ENCODE peak calls at places on chromosomes 3 and 15, in eight cellular contexts. Q, C, S, Y, A, H, L and U are unnamed samples. For H3K4me1, the result is how much of the 10 kb centered on the place peaks cover.

GRCh38 chr3:10397879-10398278 is 77.0 kb upstream of the SEC13 start:
- DNase-seq in Q (no peak), C (no peak), S (no peak), Y (no peak), A (no peak), H (no peak), L (no peak), U (no peak)

GRCh38 chr3:71172951-71173350 is 410.6 kb downstream of the FOXP1 start:
- DNase-seq in Q (no peak), C (peak), S (no peak), Y (no peak), A (no peak), H (no peak), L (no peak), U (no peak)

GRCh38 chr3:156633335-156633734 is 41.1 kb upstream of the TIPARP start:
- DNase-seq in Q (peak), C (no peak), S (peak), Y (no peak), A (peak), H (no peak), L (peak), U (peak)

GRCh38 chr15:94070341-94071275 is 160.8 kb upstream of the MCTP2 start:
- DNase-seq in Q (no peak), C (peak), S (peak), Y (peak), A (peak), H (no peak), L (no peak), U (no peak)

GRCh38 chr3:137174514-137174913 is 216.7 kb downstream of the IL20RB start:
- DNase-seq in Q (no peak), C (no peak), S (no peak), Y (no peak), A (no peak), H (no peak), L (no peak), U (no peak)

GRCh38 chr15:92817339-92817886 is 82.7 kb upstream of the CHD2 start:
- DNase-seq in Q (no peak), C (no peak), S (no peak), Y (no peak), A (no peak), H (no peak), L (no peak), U (no peak)

GRCh38 chr3:100600181-100601042 is 9.0 kb upstream of the ADGRG7 start:
- DNase-seq in Q (no peak), C (peak), S (no peak), Y (no peak), A (no peak), H (no peak), L (no peak), U (no peak)

GRCh38 chr3:33277193-33277882 is at the start of gene FBXL2:
- DNase-seq in Q (peak), C (peak), S (peak), Y (peak), A (peak), H (peak), L (peak), U (peak)

GRCh38 chr15:94882071-94882712 is 650.8 kb downstream of the MCTP2 start:
- DNase-seq in Q (no peak), C (no peak), S (no peak), Y (no peak), A (no peak), H (no peak), L (no peak), U (no peak)

GRCh38 chr3:11757441-11757875 is 89.2 kb downstream of the TAMM41 start:
- DNase-seq in Q (no peak), C (peak), S (no peak), Y (no peak), A (no peak), H (no peak), L (no peak), U (no peak)

GRCh38 chr3:35659808-35660207 is 20.5 kb downstream of the ARPP21 start:
- DNase-seq in Q (no peak), C (peak), S (no peak), Y (peak), A (no peak), H (no peak), L (no peak), U (peak)

GRCh38 chr15:23877502-23878412 is 190.7 kb upstream of the NDN start:
- DNase-seq in Q (peak), C (peak), S (peak), Y (no peak), A (peak), H (no peak), L (peak), U (peak)

GRCh38 chr3:96983731-96984130 is 169.3 kb downstream of the EPHA6 start:
- DNase-seq in Q (no peak), C (no peak), S (no peak), Y (no peak), A (no peak), H (no peak), L (no peak), U (no peak)

GRCh38 chr3:14862661-14863230 is 44.0 kb downstream of the FGD5 start:
- DNase-seq in Q (no peak), C (no peak), S (no peak), Y (no peak), A (no peak), H (no peak), L (no peak), U (no peak)

GRCh38 chr15:92650966-92651365 is 4.6 kb downstream of the FAM174B start:
- DNase-seq in Q (no peak), C (no peak), S (no peak), Y (no peak), A (no peak), H (no peak), L (no peak), U (no peak)

GRCh38 chr3:128623762-128624176 is 26.8 kb downstream of the RPN1 start:
- DNase-seq in Q (no peak), C (no peak), S (peak), Y (no peak), A (no peak), H (no peak), L (no peak), U (no peak)

GRCh38 chr15:60184579-60184978 is 180.5 kb downstream of the FOXB1 start:
- DNase-seq in Q (no peak), C (no peak), S (no peak), Y (no peak), A (no peak), H (no peak), L (no peak), U (no peak)

GRCh38 chr3:134677196-134677986 is 26.6 kb upstream of the KY start:
- DNase-seq in Q (no peak), C (peak), S (peak), Y (no peak), A (no peak), H (peak), L (no peak), U (no peak)

GRCh38 chr3:106119691-106120090 is 250.9 kb upstream of the CBLB start:
- DNase-seq in Q (no peak), C (peak), S (no peak), Y (no peak), A (no peak), H (no peak), L (no peak), U (no peak)

GRCh38 chr3:149654188-149654601 is 3.6 kb downstream of the WWTR1 start:
- DNase-seq in Q (no peak), C (no peak), S (no peak), Y (no peak), A (no peak), H (no peak), L (no peak), U (no peak)

GRCh38 chr15:67114846-67115521 is 49.6 kb downstream of the SMAD3 start:
- DNase-seq in Q (no peak), C (no peak), S (no peak), Y (no peak), A (no peak), H (no peak), L (no peak), U (no peak)
- H3K4me1 ChIP-seq in Q (under half), C (half or more), S (half or more), Y (under half), A (half or more), H (half or more), L (under half), U (half or more)

DNA sequence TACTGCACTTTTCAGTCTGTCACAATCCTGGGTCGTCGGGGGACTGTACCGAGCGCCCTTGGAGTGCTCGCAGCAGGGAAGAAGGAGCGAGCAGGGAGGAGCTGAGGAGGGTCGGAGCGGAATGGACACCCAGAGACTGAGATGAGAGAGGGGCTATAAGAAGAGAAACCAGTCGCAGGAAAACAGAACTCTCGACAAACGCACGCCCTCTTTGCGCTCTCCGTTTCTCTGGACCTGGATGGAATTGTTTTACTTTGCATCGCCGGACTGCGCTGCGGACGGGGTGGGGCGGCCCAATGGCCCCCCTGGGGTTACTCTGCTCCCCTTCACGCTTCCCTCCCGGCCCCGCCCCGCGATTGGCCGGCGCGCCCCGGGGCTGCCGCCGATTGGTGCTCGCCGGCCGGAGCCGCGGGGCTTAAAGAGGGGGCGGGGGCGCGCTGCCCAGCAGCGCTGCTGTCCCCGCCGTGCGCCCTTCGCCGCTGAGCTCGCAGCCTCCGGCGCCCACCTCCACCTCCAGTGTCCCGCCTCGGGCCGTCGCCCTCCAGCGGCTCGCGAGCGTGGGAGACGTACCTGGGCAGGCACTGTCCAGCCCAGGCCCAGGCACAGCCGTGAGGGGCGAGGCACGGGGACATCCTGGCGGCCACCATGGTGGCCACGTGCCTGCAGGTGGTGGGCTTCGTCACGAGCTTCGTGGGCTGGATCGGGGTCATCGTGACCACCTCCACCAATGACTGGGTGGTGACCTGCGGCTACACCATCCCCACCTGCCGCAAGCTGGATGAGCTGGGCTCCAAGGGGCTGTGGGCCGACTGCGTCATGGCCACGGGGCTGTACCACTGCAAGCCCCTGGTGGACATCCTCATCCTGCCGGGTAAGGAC is at the start of gene CLDN11:
- DNase-seq in Q (peak), C (no peak), S (no peak), Y (peak), A (no peak), H (no peak), L (peak), U (no peak)
- TF ChIP-seq CTCF in Q (peak), C (no peak), S (no peak), Y (peak), A (no peak), H (no peak), L (no peak), U (no peak)

DNA sequence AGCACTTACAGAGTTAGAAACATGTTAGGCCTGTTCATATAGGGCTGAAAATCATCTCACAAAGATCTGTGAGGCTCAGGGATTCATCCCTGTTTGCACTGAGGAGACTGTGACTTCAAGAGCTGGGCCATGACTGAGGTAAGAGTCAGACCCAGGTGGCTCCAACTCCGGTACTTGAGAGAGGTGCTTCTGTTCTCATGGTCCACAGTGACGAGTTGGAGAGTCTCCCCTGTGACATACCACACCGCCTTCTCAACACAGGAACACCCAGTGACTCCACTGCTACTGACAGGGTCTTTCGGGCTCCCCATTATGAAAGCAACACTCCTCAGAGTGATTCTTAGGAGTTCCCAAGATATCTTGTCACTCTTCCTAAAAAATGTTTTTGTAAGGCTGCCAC is 27.4 kb downstream of the FSTL1 start:
- DNase-seq in Q (no peak), C (no peak), S (no peak), Y (no peak), A (no peak), H (no peak), L (no peak), U (no peak)
- H3K27ac ChIP-seq in Q (no peak), C (no peak), S (peak), Y (peak), A (peak), H (no peak), L (peak), U (no peak)

GRCh38 chr3:39330824-39331223 is 1.3 kb downstream of the CCR8 start:
- DNase-seq in Q (no peak), C (no peak), S (no peak), Y (no peak), A (no peak), H (no peak), L (no peak), U (no peak)
- H3K4me1 ChIP-seq in Q (under half), C (under half), S (under half), Y (under half), A (under half), H (under half), L (under half), U (under half)

GRCh38 chr3:98798820-98799219 is 35.7 kb downstream of the ST3GAL6 start:
- DNase-seq in Q (no peak), C (no peak), S (no peak), Y (no peak), A (no peak), H (no peak), L (no peak), U (no peak)
- TF ChIP-seq CTCF in Q (no peak), C (no peak), S (no peak), Y (no peak), A (no peak), H (no peak), L (no peak), U (no peak)

GRCh38 chr3:64667887-64668581 is 19.8 kb downstream of the ADAMTS9 start:
- DNase-seq in Q (no peak), C (no peak), S (peak), Y (no peak), A (peak), H (no peak), L (no peak), U (no peak)
- H3K27ac ChIP-seq in Q (peak), C (no peak), S (no peak), Y (no peak), A (no peak), H (no peak), L (no peak), U (peak)

DNA sequence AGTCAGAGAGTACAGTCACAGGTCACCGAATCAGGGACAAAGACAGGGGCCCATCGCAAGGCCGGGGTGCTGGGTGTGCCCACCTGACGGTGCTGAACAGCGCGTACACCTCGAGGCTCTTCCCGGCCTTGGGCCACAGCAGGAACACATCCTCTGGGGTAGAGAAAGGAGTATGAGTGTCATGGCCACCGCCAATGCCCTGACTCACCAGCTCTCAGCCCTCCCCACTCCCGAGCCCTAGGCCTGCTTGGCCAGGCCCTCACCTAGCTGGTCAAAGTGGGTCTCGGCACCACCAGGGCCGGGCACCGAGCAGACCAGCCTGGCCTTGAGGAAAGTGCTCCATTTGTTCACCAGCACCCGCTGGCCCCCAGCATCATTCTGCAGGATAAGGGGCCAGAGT is 4.2 kb downstream of the SEMA3G start:
- DNase-seq in Q (no peak), C (no peak), S (no peak), Y (no peak), A (peak), H (no peak), L (no peak), U (no peak)
- H3K4me1 ChIP-seq in Q (under half), C (under half), S (under half), Y (under half), A (under half), H (under half), L (under half), U (under half)

DNA sequence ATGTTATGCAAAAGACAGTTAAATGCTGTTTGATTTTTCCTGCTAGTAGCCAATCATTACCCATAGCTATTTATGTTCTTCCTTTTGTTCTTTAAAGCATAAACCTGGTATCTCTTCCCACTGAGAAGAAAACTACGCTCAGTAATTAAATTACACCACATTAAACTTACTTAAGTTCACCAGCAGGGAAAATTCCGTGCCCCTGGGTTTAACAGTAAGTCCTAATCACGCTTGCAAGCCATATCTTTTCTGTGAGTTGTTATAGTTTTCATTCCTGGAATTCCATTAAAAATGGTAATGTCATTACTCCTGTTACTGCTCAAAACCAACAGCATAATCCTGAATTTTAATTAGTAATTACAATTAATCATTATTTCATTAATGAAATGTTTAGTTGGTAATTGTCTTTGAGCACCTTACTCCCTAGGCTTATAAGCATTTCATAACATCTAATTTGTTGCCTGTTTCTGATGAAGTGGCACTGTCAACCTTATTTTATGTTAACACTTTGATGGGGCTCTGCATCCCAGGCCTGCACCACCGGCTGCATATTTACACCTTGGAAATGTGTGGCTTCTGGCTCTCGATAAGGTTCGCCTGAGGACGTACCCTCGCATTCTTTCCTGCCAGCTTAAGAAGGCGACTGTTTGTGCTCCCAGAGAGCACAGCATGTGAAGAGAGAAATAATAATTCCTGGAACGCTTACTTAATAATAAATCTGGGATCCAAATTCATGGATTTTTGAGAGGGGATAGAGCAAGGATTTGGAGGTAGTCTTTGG is 763.1 kb upstream of the CFAP20DC start:
- DNase-seq in Q (no peak), C (no peak), S (no peak), Y (no peak), A (no peak), H (no peak), L (no peak), U (no peak)
- TF ChIP-seq CTCF in Q (no peak), C (no peak), S (no peak), Y (no peak), A (no peak), H (no peak), L (no peak), U (no peak)

DNA sequence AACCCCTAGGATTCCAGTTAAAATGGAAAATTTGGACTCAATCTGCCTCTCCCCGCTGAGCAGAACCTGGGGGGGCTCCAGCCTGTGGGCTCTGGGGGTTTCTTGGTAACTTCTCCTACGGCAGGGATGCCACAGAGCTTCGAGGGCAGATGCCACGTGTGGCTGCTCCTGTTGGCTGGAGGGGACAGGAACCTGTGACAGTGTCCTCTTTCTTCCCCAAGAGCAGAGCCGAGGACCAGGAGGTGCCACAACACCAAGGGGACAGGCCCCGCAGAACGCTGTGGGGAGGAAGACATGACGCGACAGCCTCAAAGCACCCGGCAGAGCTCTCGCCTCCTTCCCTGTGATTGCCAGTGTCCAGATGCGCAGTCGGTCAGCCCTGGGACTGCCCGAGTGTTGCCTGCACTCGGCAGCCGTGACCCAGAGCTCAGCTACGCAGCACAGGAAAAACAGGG is 132.0 kb upstream of the MEF2A start:
- DNase-seq in Q (no peak), C (no peak), S (no peak), Y (no peak), A (peak), H (no peak), L (no peak), U (no peak)
- H3K27ac ChIP-seq in Q (no peak), C (no peak), S (peak), Y (no peak), A (peak), H (peak), L (no peak), U (no peak)